ENCODE peak calls at places on chromosomes 6 and 20, in five cellular contexts. D, S, W, Z and B are unnamed samples. For H3K4me1, the result is how much of the 10 kb centered on the place peaks cover.

GRCh38 chr6:46015119-46015968 is at the start of gene CLIC5:
- DNase-seq in D (peak), S (peak), W (no peak), Z (peak), B (peak)

GRCh38 chr6:159594750-159595117 is 98.3 kb downstream of the SOD2 start:
- DNase-seq in D (no peak), S (no peak), W (peak), Z (no peak), B (no peak)

GRCh38 chr6:71457883-71458282 is 169.3 kb downstream of the OGFRL1 start:
- DNase-seq in D (no peak), S (no peak), W (no peak), Z (no peak), B (no peak)

GRCh38 chr6:82205793-82206425 is 41.6 kb downstream of the IBTK start:
- DNase-seq in D (no peak), S (no peak), W (no peak), Z (no peak), B (no peak)

GRCh38 chr6:134398453-134398852 is 80.5 kb upstream of the SGK1 start:
- DNase-seq in D (no peak), S (no peak), W (no peak), Z (no peak), B (no peak)

GRCh38 chr6:132919476-132919875 is 105.1 kb downstream of the RPS12 start:
- DNase-seq in D (peak), S (peak), W (peak), Z (no peak), B (no peak)

GRCh38 chr20:59181936-59182335 is 18.3 kb downstream of the ZNF831 start:
- DNase-seq in D (no peak), S (no peak), W (no peak), Z (no peak), B (no peak)

GRCh38 chr20:59017493-59018231 is 1.6 kb upstream of the TUBB1 start:
- DNase-seq in D (no peak), S (no peak), W (no peak), Z (no peak), B (no peak)

GRCh38 chr20:37804584-37805566 is 98.1 kb upstream of the VSTM2L start:
- DNase-seq in D (no peak), S (no peak), W (no peak), Z (no peak), B (no peak)

GRCh38 chr6:116530436-116530835 is 15.0 kb downstream of the TRAPPC3L start:
- DNase-seq in D (no peak), S (no peak), W (no peak), Z (no peak), B (peak)

GRCh38 chr6:90440586-90441338 is 144.1 kb upstream of the BACH2 start:
- DNase-seq in D (no peak), S (no peak), W (no peak), Z (no peak), B (no peak)

GRCh38 chr6:9250852-9251251 is 815.5 kb upstream of the SLC35B3 start:
- DNase-seq in D (no peak), S (no peak), W (peak), Z (no peak), B (peak)

GRCh38 chr6:36302227-36302976 is 32.5 kb downstream of the PNPLA1 start:
- DNase-seq in D (peak), S (peak), W (peak), Z (peak), B (peak)

GRCh38 chr6:143872211-143872610 is 7.9 kb downstream of the ZC2HC1B start:
- DNase-seq in D (no peak), S (no peak), W (peak), Z (no peak), B (no peak)

GRCh38 chr6:157536218-157536534 is 155.2 kb downstream of the ZDHHC14 start:
- DNase-seq in D (no peak), S (no peak), W (no peak), Z (no peak), B (no peak)

GRCh38 chr6:49563006-49563886 is 12.8 kb downstream of the C6orf141 start:
- DNase-seq in D (no peak), S (no peak), W (no peak), Z (no peak), B (no peak)

GRCh38 chr6:143432588-143432987 is 17.9 kb downstream of the ADAT2 start:
- DNase-seq in D (no peak), S (no peak), W (no peak), Z (no peak), B (no peak)

GRCh38 chr6:15076565-15076964 is 169.3 kb upstream of the JARID2 start:
- DNase-seq in D (no peak), S (no peak), W (no peak), Z (no peak), B (no peak)

GRCh38 chr20:35939264-35939663 is 15.0 kb downstream of the SCAND1 start:
- DNase-seq in D (no peak), S (no peak), W (peak), Z (no peak), B (peak)

GRCh38 chr6:52672422-52673025 is 1.6 kb downstream of the TMEM14A start:
- DNase-seq in D (no peak), S (no peak), W (peak), Z (no peak), B (no peak)

GRCh38 chr20:9235518-9235917 is 166.6 kb downstream of the PLCB4 start:
- DNase-seq in D (no peak), S (no peak), W (peak), Z (no peak), B (no peak)

GRCh38 chr20:62407221-62407992 is at the start of gene CABLES2:
- DNase-seq in D (peak), S (peak), W (peak), Z (peak), B (peak)

GRCh38 chr6:168045141-168045691 is 33.8 kb downstream of the FRMD1 start:
- DNase-seq in D (no peak), S (no peak), W (no peak), Z (no peak), B (no peak)

GRCh38 chr20:63079971-63080370 is 73.2 kb upstream of the BHLHE23 start:
- DNase-seq in D (no peak), S (no peak), W (no peak), Z (no peak), B (no peak)

GRCh38 chr20:20915855-20916254 is 190.3 kb downstream of the LINC00237 start:
- DNase-seq in D (no peak), S (no peak), W (no peak), Z (no peak), B (no peak)

GRCh38 chr20:36333841-36334240 is 27.7 kb downstream of the DLGAP4 start:
- DNase-seq in D (no peak), S (no peak), W (no peak), Z (no peak), B (no peak)

GRCh38 chr6:149336529-149336928 is 19.0 kb downstream of the TAB2 start:
- DNase-seq in D (no peak), S (no peak), W (peak), Z (no peak), B (peak)

GRCh38 chr6:21595265-21595950 is 1.9 kb downstream of the SOX4 start:
- DNase-seq in D (peak), S (peak), W (peak), Z (peak), B (no peak)

GRCh38 chr6:161440299-161440698 is 166.4 kb upstream of the AGPAT4 start:
- DNase-seq in D (no peak), S (no peak), W (no peak), Z (no peak), B (no peak)

GRCh38 chr6:16064687-16065086 is 64.2 kb upstream of the MYLIP start:
- DNase-seq in D (no peak), S (no peak), W (no peak), Z (no peak), B (peak)

GRCh38 chr6:14022673-14023072 is 94.9 kb upstream of the CD83 start:
- DNase-seq in D (no peak), S (no peak), W (no peak), Z (no peak), B (no peak)

GRCh38 chr6:164275773-164276172 is 861.3 kb downstream of the QKI start:
- DNase-seq in D (no peak), S (no peak), W (no peak), Z (no peak), B (no peak)

GRCh38 chr6:42100029-42100901 is 42.2 kb downstream of the C6orf132 start:
- DNase-seq in D (no peak), S (peak), W (peak), Z (no peak), B (no peak)

GRCh38 chr6:105363100-105363754 is 39.7 kb downstream of the PREP start:
- DNase-seq in D (no peak), S (no peak), W (peak), Z (no peak), B (peak)

GRCh38 chr6:14876778-14877613 is 368.9 kb upstream of the JARID2 start:
- DNase-seq in D (no peak), S (no peak), W (peak), Z (no peak), B (no peak)

GRCh38 chr6:84766796-84767590 is 2.6 kb upstream of the TBX18 start:
- DNase-seq in D (no peak), S (no peak), W (no peak), Z (no peak), B (no peak)
- H3K4me3 ChIP-seq in D (no peak), S (no peak), W (no peak), Z (no peak), B (no peak)

GRCh38 chr6:166620478-166621113 is 6.5 kb downstream of the RPS6KA2 start:
- DNase-seq in D (no peak), S (no peak), W (peak), Z (no peak), B (no peak)

GRCh38 chr6:166618251-166618650 is 8.8 kb downstream of the RPS6KA2 start:
- DNase-seq in D (no peak), S (no peak), W (no peak), Z (no peak), B (no peak)

GRCh38 chr6:166617359-166617758 is 9.7 kb downstream of the RPS6KA2 start:
- DNase-seq in D (no peak), S (no peak), W (no peak), Z (no peak), B (no peak)

GRCh38 chr6:166619912-166620311 is 7.1 kb downstream of the RPS6KA2 start:
- DNase-seq in D (peak), S (no peak), W (peak), Z (no peak), B (no peak)

DNA sequence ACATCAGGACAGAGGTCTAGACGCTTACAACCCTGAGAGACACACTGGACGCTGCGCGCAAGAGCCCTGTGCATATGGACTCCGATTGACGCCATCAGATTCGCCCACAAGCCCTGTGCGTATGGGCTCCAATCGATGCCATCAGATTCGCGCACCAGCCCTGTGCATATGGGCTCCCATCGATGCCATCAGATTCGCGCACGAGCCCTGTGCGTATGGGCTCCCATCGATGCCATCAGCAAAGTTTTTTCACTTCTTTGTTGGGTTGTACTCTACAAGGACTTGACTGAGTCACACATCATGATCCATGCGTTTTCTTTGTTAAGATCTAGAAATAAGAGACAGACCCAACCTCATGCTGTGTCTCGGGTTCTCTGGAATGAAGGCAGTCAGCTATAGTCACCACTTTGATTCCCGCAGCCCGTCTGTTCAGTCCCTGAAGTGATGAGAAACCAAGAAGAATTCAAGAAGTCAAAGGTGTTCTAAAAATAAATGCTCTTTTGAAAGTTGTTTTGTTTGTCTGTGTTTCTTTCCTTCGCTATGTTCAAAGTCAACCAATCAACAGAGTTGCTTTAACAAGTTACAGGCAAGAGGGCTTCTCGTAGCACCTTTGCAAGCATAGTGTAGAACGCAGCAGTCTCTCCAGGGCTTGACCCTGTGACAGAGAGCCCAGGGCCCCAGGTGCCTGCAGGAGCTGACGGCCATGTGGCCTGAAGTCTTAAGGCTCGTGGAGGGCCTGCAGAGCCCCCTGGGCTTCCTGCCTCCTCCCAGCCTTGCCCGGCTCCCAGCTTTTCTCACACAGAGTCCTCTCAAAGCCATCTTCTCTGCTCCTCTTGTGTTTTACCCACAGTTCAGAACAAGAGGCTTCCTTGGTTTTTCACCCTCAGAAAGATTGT is 7.9 kb downstream of the RPS6KA2 start:
- DNase-seq in D (no peak), S (no peak), W (peak), Z (no peak), B (no peak)
- H3K4me1 ChIP-seq in D (half or more), S (under half), W (half or more), Z (under half), B (under half)

DNA sequence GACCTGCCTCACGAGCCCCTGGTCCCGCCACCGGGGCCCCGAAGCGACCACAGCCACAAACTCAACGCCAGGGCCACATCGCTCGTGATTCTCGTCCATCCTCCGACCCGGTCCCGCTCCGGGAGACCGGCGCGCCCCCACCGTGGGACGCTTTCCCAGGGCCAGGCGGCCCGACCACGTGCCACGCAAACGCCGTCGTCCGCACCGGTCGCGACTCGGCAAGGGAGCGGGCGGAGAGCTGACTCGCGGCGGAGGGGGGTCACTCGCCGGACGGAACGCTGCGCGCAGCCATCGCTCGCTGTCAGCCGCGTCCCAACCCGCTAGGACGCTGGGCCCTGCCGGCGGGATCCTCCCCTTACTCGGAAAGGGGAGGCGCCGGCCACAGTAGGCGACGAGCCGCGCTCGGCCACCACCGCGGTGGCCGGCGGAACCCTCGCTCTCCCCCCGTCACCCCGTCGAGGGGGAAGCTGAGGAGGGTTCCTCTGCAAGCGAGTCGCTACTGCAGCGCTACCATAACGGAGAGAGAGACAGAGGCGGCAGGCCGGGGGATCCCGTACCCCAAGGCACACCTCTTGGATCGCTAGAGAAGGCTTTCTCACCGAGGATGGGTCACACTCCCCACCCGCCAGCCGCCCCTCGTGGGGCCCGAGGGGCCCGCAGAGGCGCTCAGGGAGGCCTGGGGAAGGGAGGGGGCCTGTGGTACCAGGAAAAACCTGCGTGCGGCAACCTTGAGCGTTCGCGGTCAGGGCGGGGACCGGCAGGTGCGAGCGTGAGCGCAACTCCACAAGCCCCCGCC is 511.8 kb upstream of the ZNF337 start:
- DNase-seq in D (peak), S (peak), W (peak), Z (peak), B (no peak)
- H3K4me3 ChIP-seq in D (peak), S (no peak), W (peak), Z (peak), B (no peak)

DNA sequence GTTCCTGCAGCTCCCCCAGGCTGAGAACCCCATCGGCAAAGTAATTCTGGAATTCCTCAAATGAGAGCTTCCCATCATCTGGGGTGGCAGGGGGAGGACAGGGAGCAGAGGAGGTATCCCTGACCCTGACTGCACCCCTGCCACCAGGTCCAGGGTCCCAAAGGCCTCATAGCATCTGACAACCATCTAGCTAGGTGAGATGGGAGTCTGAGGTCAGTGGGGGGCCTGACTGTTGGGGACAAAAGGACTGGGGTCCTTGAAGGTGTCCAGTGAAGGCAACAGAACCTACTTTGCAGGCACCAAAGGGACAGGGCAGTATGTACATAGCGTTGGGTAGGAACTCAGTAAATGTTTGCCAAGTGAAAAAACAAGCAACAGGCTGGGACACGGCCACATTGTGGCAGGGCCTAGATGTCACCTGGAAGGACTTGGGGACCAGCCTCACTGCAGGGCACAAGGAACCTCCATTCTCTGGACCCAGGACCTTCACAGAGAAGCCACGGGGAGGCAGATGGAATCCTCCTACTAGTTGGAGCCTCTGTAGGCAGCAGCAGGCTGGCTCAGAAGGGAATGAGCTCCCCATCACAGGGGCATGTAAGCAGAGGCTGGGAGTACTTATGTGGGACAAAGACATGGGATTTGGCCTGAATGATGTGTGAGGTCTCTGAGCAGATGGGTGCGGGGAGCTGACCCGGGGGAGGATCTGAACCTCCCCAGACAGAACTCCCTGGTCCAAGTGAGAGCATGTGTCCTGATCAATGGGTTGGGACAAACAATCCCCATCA is 3.3 kb downstream of the NECAB3 start:
- DNase-seq in D (no peak), S (no peak), W (no peak), Z (no peak), B (no peak)
- H3K4me1 ChIP-seq in D (under half), S (half or more), W (under half), Z (under half), B (under half)